ENCODE peak calls at places on chromosomes 2 and 18, in four cellular contexts. One of them, this sample, is unnamed.

GRCh38 chr18:3350566-3351527 is 88.9 kb downstream of the MYL12B start:
- DNase-seq in H1: no peak
- DNase-seq in choroid plexus epithelial cell: peak; percentile 53
- DNase-seq in hippocampal formation: no peak
- DNase-seq in this sample: no peak

GRCh38 chr2:171390941-171391516 is 42.8 kb downstream of the METTL8 start:
- DNase-seq in H1: no peak
- DNase-seq in choroid plexus epithelial cell: peak; percentile 59
- DNase-seq in hippocampal formation: no peak
- DNase-seq in this sample: no peak

GRCh38 chr2:220533485-220533884 is 906.1 kb downstream of the SLC4A3 start:
- DNase-seq in H1: no peak
- DNase-seq in choroid plexus epithelial cell: peak; percentile 65
- DNase-seq in hippocampal formation: no peak
- DNase-seq in this sample: no peak

GRCh38 chr2:129934044-129934822 is 45.2 kb upstream of the RAB6C start:
- DNase-seq in H1: no peak
- DNase-seq in choroid plexus epithelial cell: no peak
- DNase-seq in hippocampal formation: no peak
- DNase-seq in this sample: no peak

GRCh38 chr18:68841301-68841700 is 43.4 kb downstream of the CCDC102B start:
- DNase-seq in H1: no peak
- DNase-seq in choroid plexus epithelial cell: peak; percentile 47
- DNase-seq in hippocampal formation: no peak
- DNase-seq in this sample: no peak

GRCh38 chr2:155266579-155266978 is 568.1 kb downstream of the KCNJ3 start:
- DNase-seq in H1: no peak
- DNase-seq in choroid plexus epithelial cell: no peak
- DNase-seq in hippocampal formation: no peak
- DNase-seq in this sample: no peak

GRCh38 chr2:237236188-237236587 is 150.5 kb downstream of the COPS8 start:
- DNase-seq in H1: no peak
- DNase-seq in choroid plexus epithelial cell: peak; percentile 69
- DNase-seq in hippocampal formation: no peak
- DNase-seq in this sample: no peak

GRCh38 chr2:51918113-51918512 is 886.2 kb upstream of the NRXN1 start:
- DNase-seq in H1: no peak
- DNase-seq in choroid plexus epithelial cell: peak; percentile 64
- DNase-seq in hippocampal formation: no peak
- DNase-seq in this sample: no peak

GRCh38 chr18:73774836-73775509 is 372.7 kb downstream of the FBXO15 start:
- DNase-seq in H1: no peak
- DNase-seq in choroid plexus epithelial cell: no peak
- DNase-seq in hippocampal formation: no peak
- DNase-seq in this sample: no peak

GRCh38 chr2:29241955-29242565 is 126.8 kb downstream of the CLIP4 start:
- DNase-seq in H1: no peak
- DNase-seq in choroid plexus epithelial cell: no peak
- DNase-seq in hippocampal formation: no peak
- DNase-seq in this sample: no peak

GRCh38 chr2:134120160-134120717 is 133.6 kb upstream of the MGAT5 start:
- DNase-seq in H1: no peak
- DNase-seq in choroid plexus epithelial cell: no peak
- DNase-seq in hippocampal formation: no peak
- DNase-seq in this sample: no peak

GRCh38 chr2:37376421-37377186 is 32.2 kb downstream of the QPCT start:
- DNase-seq in H1: no peak
- DNase-seq in choroid plexus epithelial cell: no peak
- DNase-seq in hippocampal formation: no peak
- DNase-seq in this sample: peak; percentile 31

GRCh38 chr18:79897940-79898625 is 53.4 kb downstream of the SLC66A2 start:
- DNase-seq in H1: no peak
- DNase-seq in choroid plexus epithelial cell: no peak
- DNase-seq in hippocampal formation: no peak
- DNase-seq in this sample: no peak

GRCh38 chr2:74290066-74290465 is 53.1 kb downstream of the SLC4A5 start:
- DNase-seq in H1: no peak
- DNase-seq in choroid plexus epithelial cell: no peak
- DNase-seq in hippocampal formation: no peak
- DNase-seq in this sample: no peak

GRCh38 chr2:207482630-207483029 is 47.1 kb upstream of the CREB1 start:
- DNase-seq in H1: no peak
- DNase-seq in choroid plexus epithelial cell: no peak
- DNase-seq in hippocampal formation: no peak
- DNase-seq in this sample: no peak

GRCh38 chr2:97758131-97758705 is 44.8 kb downstream of the ZAP70 start:
- DNase-seq in H1: no peak
- DNase-seq in choroid plexus epithelial cell: peak; percentile 35
- DNase-seq in hippocampal formation: no peak
- DNase-seq in this sample: no peak

GRCh38 chr2:226995625-226996041 is 159.8 kb downstream of the RHBDD1 start:
- DNase-seq in H1: no peak
- DNase-seq in choroid plexus epithelial cell: peak; percentile 94
- DNase-seq in hippocampal formation: no peak
- DNase-seq in this sample: no peak

GRCh38 chr2:7191927-7192326 is 274.7 kb downstream of the RNF144A start:
- DNase-seq in H1: no peak
- DNase-seq in choroid plexus epithelial cell: peak; percentile 96
- DNase-seq in hippocampal formation: no peak
- DNase-seq in this sample: no peak

This sample was measured in GM12892.